ENCODE peak calls at places on chromosome 1, in six cellular contexts. One of them, this sample, is unnamed. For H3K9me3, the result is how much of the 10 kb centered on the place peaks cover.

GRCh38 chr1:214683596-214683995 is 80.6 kb downstream of the CENPF start:
- DNase-seq in IMR-90: no peak
- DNase-seq in H9: peak
- DNase-seq in neuronal stem cell: no peak
- DNase-seq in trophoblast cell: no peak
- DNase-seq in H1: no peak
- DNase-seq in this sample: no peak

GRCh38 chr1:31387612-31388011 is 14.7 kb upstream of the FABP3 start:
- DNase-seq in IMR-90: no peak
- DNase-seq in H9: no peak
- DNase-seq in neuronal stem cell: no peak
- DNase-seq in trophoblast cell: no peak
- DNase-seq in H1: no peak
- DNase-seq in this sample: no peak

GRCh38 chr1:1299686-1300351 is 7.9 kb downstream of the ACAP3 start:
- DNase-seq in IMR-90: no peak
- DNase-seq in H9: peak
- DNase-seq in neuronal stem cell: no peak
- DNase-seq in trophoblast cell: no peak
- DNase-seq in H1: no peak
- DNase-seq in this sample: no peak

GRCh38 chr1:234631721-234632125 is 21.7 kb upstream of the IRF2BP2 start:
- DNase-seq in IMR-90: peak
- DNase-seq in H9: no peak
- DNase-seq in neuronal stem cell: no peak
- DNase-seq in trophoblast cell: peak
- DNase-seq in H1: no peak
- DNase-seq in this sample: peak

GRCh38 chr1:40315795-40316594 is 1.1 kb downstream of the COL9A2 start:
- DNase-seq in IMR-90: no peak
- DNase-seq in H9: peak
- DNase-seq in neuronal stem cell: peak
- DNase-seq in trophoblast cell: peak
- DNase-seq in H1: peak
- DNase-seq in this sample: peak

GRCh38 chr1:53631622-53632310 is 107.2 kb downstream of the GLIS1 start:
- DNase-seq in IMR-90: no peak
- DNase-seq in H9: peak
- DNase-seq in neuronal stem cell: no peak
- DNase-seq in trophoblast cell: no peak
- DNase-seq in H1: no peak
- DNase-seq in this sample: no peak

GRCh38 chr1:173193639-173194038 is 13.5 kb downstream of the TNFSF4 start:
- DNase-seq in IMR-90: peak
- DNase-seq in H9: no peak
- DNase-seq in neuronal stem cell: no peak
- DNase-seq in trophoblast cell: peak
- DNase-seq in H1: no peak
- DNase-seq in this sample: peak

GRCh38 chr1:178502330-178502714 is 5.6 kb upstream of the CLEC20A start:
- DNase-seq in IMR-90: no peak
- DNase-seq in H9: no peak
- DNase-seq in neuronal stem cell: no peak
- DNase-seq in trophoblast cell: no peak
- DNase-seq in H1: no peak
- DNase-seq in this sample: no peak

GRCh38 chr1:155226188-155226909 is 17.9 kb downstream of the MTX1 start:
- DNase-seq in IMR-90: peak
- DNase-seq in H9: peak
- DNase-seq in neuronal stem cell: peak
- DNase-seq in trophoblast cell: peak
- DNase-seq in H1: no peak
- DNase-seq in this sample: peak

GRCh38 chr1:63516629-63517028 is 6.4 kb downstream of the ITGB3BP start:
- DNase-seq in IMR-90: no peak
- DNase-seq in H9: no peak
- DNase-seq in neuronal stem cell: no peak
- DNase-seq in trophoblast cell: no peak
- DNase-seq in H1: no peak
- DNase-seq in this sample: no peak

GRCh38 chr1:210898473-210898872 is 235.5 kb downstream of the KCNH1 start:
- DNase-seq in IMR-90: no peak
- DNase-seq in H9: no peak
- DNase-seq in neuronal stem cell: no peak
- DNase-seq in trophoblast cell: no peak
- DNase-seq in H1: no peak
- DNase-seq in this sample: no peak

GRCh38 chr1:94012686-94013330 is 103.6 kb upstream of the GCLM start:
- DNase-seq in IMR-90: peak
- DNase-seq in H9: peak
- DNase-seq in neuronal stem cell: no peak
- DNase-seq in trophoblast cell: no peak
- DNase-seq in H1: peak
- DNase-seq in this sample: no peak

GRCh38 chr1:18412882-18413353 is 67.8 kb upstream of the KLHDC7A start:
- DNase-seq in IMR-90: no peak
- DNase-seq in H9: no peak
- DNase-seq in neuronal stem cell: no peak
- DNase-seq in trophoblast cell: no peak
- DNase-seq in H1: no peak
- DNase-seq in this sample: no peak

GRCh38 chr1:54486864-54487263 is 61.2 kb upstream of the ACOT11 start:
- DNase-seq in IMR-90: no peak
- DNase-seq in H9: no peak
- DNase-seq in neuronal stem cell: no peak
- DNase-seq in trophoblast cell: no peak
- DNase-seq in H1: no peak
- DNase-seq in this sample: no peak

DNA sequence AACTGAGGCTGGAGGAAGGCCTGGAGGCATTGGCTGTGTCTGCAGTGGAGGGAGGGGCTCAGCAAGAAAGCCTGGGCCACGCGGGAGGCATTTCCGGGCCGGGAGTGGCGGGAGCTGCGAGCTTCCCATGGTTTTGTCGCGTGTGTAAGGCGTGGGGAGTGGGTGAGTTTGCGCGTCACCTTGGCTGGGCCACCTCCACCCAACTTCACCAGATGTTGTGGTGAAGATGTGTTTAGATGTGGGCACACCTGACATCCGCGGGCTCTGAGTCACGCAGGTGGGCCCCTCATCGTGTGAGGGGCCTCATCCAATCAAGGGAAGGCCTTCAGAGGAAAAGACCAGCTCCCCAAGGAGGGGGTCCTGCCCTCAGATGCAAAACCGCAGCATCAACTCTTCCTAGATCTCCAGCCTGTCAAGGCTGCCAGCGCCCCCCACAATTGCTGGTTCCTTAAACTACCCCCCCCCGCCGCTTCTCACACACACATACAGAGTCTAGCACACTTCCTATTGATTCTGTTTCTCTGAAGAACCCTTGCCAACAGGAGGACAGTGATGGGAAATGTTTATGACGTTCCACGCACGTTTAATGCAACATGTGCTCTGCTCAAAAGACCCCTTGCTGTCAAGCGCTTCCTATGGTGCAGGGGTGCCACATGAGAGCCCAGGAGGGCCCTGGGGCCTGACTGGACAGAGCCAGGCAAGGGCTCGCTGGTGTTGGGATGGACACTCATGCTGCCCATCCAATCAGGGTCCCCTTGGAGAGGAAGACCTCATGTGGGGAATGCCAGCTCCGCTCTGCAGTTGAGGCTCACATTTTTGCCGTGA is 11.9 kb downstream of the ACTRT2 start:
- DNase-seq in IMR-90: no peak
- DNase-seq in H9: no peak
- DNase-seq in neuronal stem cell: no peak
- DNase-seq in trophoblast cell: no peak
- DNase-seq in H1: no peak
- DNase-seq in this sample: no peak
- H3K9me3 ChIP-seq in IMR-90: half or more
- H3K9me3 ChIP-seq in H9: under half
- H3K9me3 ChIP-seq in neuronal stem cell: under half
- H3K9me3 ChIP-seq in trophoblast cell: under half
- H3K9me3 ChIP-seq in H1: half or more
- H3K9me3 ChIP-seq in this sample: under half

GRCh38 chr1:192550922-192551534 is 24.5 kb upstream of the RGS1 start:
- DNase-seq in IMR-90: peak
- DNase-seq in H9: no peak
- DNase-seq in neuronal stem cell: no peak
- DNase-seq in trophoblast cell: peak
- DNase-seq in H1: no peak
- DNase-seq in this sample: peak
- H3K4ac ChIP-seq in IMR-90: peak
- H3K4ac ChIP-seq in H9: no peak
- H3K4ac ChIP-seq in neuronal stem cell: no peak
- H3K4ac ChIP-seq in trophoblast cell: no peak
- H3K4ac ChIP-seq in H1: no peak
- H3K4ac ChIP-seq in this sample: peak

GRCh38 chr1:224931605-224932004 is 2.1 kb downstream of the DNAH14 start:
- DNase-seq in IMR-90: no peak
- DNase-seq in H9: no peak
- DNase-seq in neuronal stem cell: no peak
- DNase-seq in trophoblast cell: no peak
- DNase-seq in H1: no peak
- DNase-seq in this sample: no peak

GRCh38 chr1:224929335-224930237 is at the start of gene DNAH14:
- DNase-seq in IMR-90: peak
- DNase-seq in H9: peak
- DNase-seq in neuronal stem cell: peak
- DNase-seq in trophoblast cell: peak
- DNase-seq in H1: peak
- DNase-seq in this sample: peak

GRCh38 chr1:224928906-224929305 is 569 bp upstream of the DNAH14 start:
- DNase-seq in IMR-90: no peak
- DNase-seq in H9: no peak
- DNase-seq in neuronal stem cell: no peak
- DNase-seq in trophoblast cell: no peak
- DNase-seq in H1: no peak
- DNase-seq in this sample: no peak

GRCh38 chr1:224933584-224933983 is 4.1 kb downstream of the DNAH14 start:
- DNase-seq in IMR-90: no peak
- DNase-seq in H9: no peak
- DNase-seq in neuronal stem cell: no peak
- DNase-seq in trophoblast cell: no peak
- DNase-seq in H1: no peak
- DNase-seq in this sample: no peak

GRCh38 chr1:224932607-224933249 is 3.3 kb downstream of the DNAH14 start:
- DNase-seq in IMR-90: no peak
- DNase-seq in H9: no peak
- DNase-seq in neuronal stem cell: no peak
- DNase-seq in trophoblast cell: no peak
- DNase-seq in H1: no peak
- DNase-seq in this sample: no peak
- H3K9me3 ChIP-seq in IMR-90: under half
- H3K9me3 ChIP-seq in H9: under half
- H3K9me3 ChIP-seq in neuronal stem cell: under half
- H3K9me3 ChIP-seq in trophoblast cell: under half
- H3K9me3 ChIP-seq in H1: under half
- H3K9me3 ChIP-seq in this sample: half or more

GRCh38 chr1:52554267-52554640 is 1.4 kb upstream of the TUT4 start:
- DNase-seq in IMR-90: no peak
- DNase-seq in H9: no peak
- DNase-seq in neuronal stem cell: peak
- DNase-seq in trophoblast cell: no peak
- DNase-seq in H1: no peak
- DNase-seq in this sample: peak

GRCh38 chr1:52551476-52552235 is 1.2 kb downstream of the TUT4 start:
- DNase-seq in IMR-90: peak
- DNase-seq in H9: no peak
- DNase-seq in neuronal stem cell: peak
- DNase-seq in trophoblast cell: peak
- DNase-seq in H1: no peak
- DNase-seq in this sample: peak

GRCh38 chr1:52553372-52554266 is 727 bp upstream of the TUT4 start:
- DNase-seq in IMR-90: peak
- DNase-seq in H9: peak
- DNase-seq in neuronal stem cell: peak
- DNase-seq in trophoblast cell: peak
- DNase-seq in H1: peak
- DNase-seq in this sample: peak

GRCh38 chr1:52552236-52552504 is 722 bp downstream of the TUT4 start:
- DNase-seq in IMR-90: peak
- DNase-seq in H9: no peak
- DNase-seq in neuronal stem cell: peak
- DNase-seq in trophoblast cell: peak
- DNase-seq in H1: no peak
- DNase-seq in this sample: peak

DNA sequence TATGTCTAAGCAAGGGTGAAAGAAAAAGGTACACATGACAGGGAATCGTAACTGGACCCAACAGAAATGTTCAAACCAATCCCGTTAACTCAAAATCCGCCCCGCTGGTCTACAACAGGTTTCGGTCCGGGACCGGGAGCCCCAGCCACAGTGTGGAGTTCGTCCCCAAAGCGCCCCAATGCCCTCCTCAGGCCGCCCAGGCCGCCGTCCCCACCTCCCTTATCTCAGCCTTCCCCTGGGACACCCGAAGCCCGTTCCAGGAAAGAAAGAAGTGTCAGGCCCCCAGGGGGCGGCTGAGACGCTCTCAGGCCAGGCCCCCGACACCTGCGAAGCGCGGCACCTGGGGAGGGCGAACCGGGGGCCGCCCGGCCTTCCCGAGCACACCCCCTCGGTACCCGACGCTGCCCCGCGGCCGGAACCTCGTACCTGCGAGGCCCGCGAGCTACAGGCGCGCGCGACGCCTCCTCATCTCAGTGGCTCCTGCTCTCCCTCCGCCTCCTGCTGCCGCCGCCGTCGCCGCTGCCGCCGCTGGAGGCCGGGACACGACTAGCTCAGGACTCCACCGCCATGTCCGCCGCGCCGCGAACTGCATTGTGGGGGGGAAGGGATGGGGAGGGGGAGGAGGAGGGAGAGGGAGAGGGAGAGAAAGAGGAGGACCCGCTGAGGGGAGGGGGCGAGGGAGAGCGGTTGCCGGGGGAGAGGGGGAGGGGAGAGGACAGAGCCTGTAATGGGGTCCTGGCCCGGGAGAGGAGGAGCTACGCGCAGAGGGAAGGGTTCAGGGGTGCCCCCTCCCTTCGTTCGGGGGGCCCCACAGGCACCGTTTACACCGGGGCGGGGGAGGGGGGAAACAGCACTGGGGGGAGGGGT is at the start of gene TUT4:
- DNase-seq in IMR-90: peak
- DNase-seq in H9: peak
- DNase-seq in neuronal stem cell: peak
- DNase-seq in trophoblast cell: peak
- DNase-seq in H1: peak
- DNase-seq in this sample: peak
- H3K4ac ChIP-seq in IMR-90: peak
- H3K4ac ChIP-seq in H9: no peak
- H3K4ac ChIP-seq in neuronal stem cell: peak
- H3K4ac ChIP-seq in trophoblast cell: peak
- H3K4ac ChIP-seq in H1: no peak
- H3K4ac ChIP-seq in this sample: peak